ENCODE peak calls at places on chromosomes 11 and 22, in four cellular contexts. L is K562, B is HepG2, O is GM12878. A is an unnamed sample.

GRCh38 chr22:42289671-42290269 is 19.3 kb upstream of the TCF20 start:
- DNase-seq in L (no peak), B (no peak), O (no peak), A (peak; percentile 43)

GRCh38 chr22:28410050-28410816 is 269.4 kb downstream of the TTC28 start:
- DNase-seq in L (no peak), B (no peak), O (no peak), A (no peak)

GRCh38 chr11:68009391-68010000 is 631 bp upstream of the ALDH3B1 start:
- DNase-seq in L (no peak), O (no peak), B (no peak), A (no peak)

GRCh38 chr11:41895106-41895505 is 435.7 kb upstream of the LRRC4C start:
- DNase-seq in O (no peak), L (no peak), B (no peak), A (no peak)

GRCh38 chr11:66142370-66143263 is 72.5 kb downstream of the PACS1 start:
- DNase-seq in L (no peak), B (peak; percentile 79), O (no peak), A (no peak)

GRCh38 chr11:78991681-78992080 is 417.0 kb upstream of the NARS2 start:
- DNase-seq in O (no peak), L (no peak), B (no peak), A (no peak)

GRCh38 chr11:45163956-45164575 is 17.6 kb downstream of the PRDM11 start:
- DNase-seq in B (no peak), O (no peak), L (no peak), A (no peak)

GRCh38 chr11:2582958-2583604 is 116.7 kb downstream of the KCNQ1OT1 start:
- DNase-seq in B (no peak), L (no peak), O (no peak), A (no peak)

GRCh38 chr11:28619870-28620540 is 511.8 kb downstream of the METTL15 start:
- DNase-seq in O (no peak), B (no peak), L (no peak), A (no peak)

GRCh38 chr22:34236527-34236926 is 316.3 kb upstream of the LARGE1 start:
- DNase-seq in O (no peak), B (no peak), L (no peak), A (no peak)

DNA sequence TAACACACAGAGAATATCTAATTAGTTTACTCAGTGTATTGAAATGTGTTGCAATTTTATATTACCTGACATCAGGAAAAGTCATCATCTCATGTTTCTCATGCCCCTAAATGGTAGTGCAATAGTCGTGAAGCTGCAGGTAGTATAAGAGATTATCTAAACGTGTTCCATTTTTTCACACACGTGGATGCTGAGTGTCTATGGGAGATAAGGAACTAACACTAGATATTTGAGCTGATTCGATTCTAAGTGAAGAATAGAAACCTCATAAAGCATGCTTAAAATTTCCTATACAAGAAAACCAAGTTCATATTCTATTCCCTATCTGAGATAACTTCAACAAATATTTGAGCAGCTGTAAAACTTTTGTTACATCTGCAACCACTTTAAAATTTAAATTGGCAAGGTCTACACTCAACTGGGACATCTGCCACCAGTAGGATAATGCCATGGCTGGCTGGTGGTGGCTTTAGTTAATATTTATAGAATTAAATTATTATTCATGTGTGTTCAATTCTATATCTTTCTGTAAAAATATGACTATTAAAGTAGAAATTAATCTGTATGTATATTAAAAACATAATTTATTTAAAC is 388.8 kb downstream of the LUZP2 start:
- DNase-seq in O (no peak), B (no peak), L (no peak), A (no peak)
- TF ChIP-seq FOXM1 in O (no peak), B (no peak), L (no peak), A (no peak)

GRCh38 chr11:122517403-122518379 is 137.8 kb upstream of the UBASH3B start:
- DNase-seq in B (no peak), L (no peak), O (no peak), A (no peak)
- TF ChIP-seq EP300 in B (no peak), L (no peak), O (no peak), A (no peak)

GRCh38 chr22:49960159-49960966 is at the start of gene PIM3:
- DNase-seq in L (peak; percentile 89), B (peak; percentile 94), O (peak; percentile 84), A (peak; percentile 98)

GRCh38 chr22:49960967-49961600 is 512 bp downstream of the PIM3 start:
- DNase-seq in O (no peak), B (no peak), L (peak; percentile 34), A (peak; percentile 66)

GRCh38 chr22:49962751-49963646 is 2.4 kb downstream of the PIM3 start:
- DNase-seq in L (no peak), B (no peak), O (no peak), A (no peak)

GRCh38 chr22:49962012-49962750 is 1.6 kb downstream of the PIM3 start:
- DNase-seq in L (peak; percentile 67), B (peak; percentile 87), O (no peak), A (peak; percentile 89)

GRCh38 chr22:49961601-49962011 is 1.0 kb downstream of the PIM3 start:
- DNase-seq in B (no peak), O (no peak), L (no peak), A (no peak)
- TF ChIP-seq MXI1 in B (no peak), O (no peak), L (no peak), A (no peak)

GRCh38 chr11:61618991-61619390 is 38.1 kb upstream of the SYT7 start:
- DNase-seq in B (no peak), L (no peak), O (no peak), A (no peak)

GRCh38 chr11:61625525-61625924 is 44.6 kb upstream of the SYT7 start:
- DNase-seq in L (no peak), O (no peak), B (no peak), A (no peak)

GRCh38 chr11:61617515-61617914 is 36.6 kb upstream of the SYT7 start:
- DNase-seq in B (no peak), O (no peak), L (no peak), A (no peak)

GRCh38 chr11:61619827-61620226 is 39.0 kb upstream of the SYT7 start:
- DNase-seq in O (no peak), L (no peak), B (no peak), A (no peak)

DNA sequence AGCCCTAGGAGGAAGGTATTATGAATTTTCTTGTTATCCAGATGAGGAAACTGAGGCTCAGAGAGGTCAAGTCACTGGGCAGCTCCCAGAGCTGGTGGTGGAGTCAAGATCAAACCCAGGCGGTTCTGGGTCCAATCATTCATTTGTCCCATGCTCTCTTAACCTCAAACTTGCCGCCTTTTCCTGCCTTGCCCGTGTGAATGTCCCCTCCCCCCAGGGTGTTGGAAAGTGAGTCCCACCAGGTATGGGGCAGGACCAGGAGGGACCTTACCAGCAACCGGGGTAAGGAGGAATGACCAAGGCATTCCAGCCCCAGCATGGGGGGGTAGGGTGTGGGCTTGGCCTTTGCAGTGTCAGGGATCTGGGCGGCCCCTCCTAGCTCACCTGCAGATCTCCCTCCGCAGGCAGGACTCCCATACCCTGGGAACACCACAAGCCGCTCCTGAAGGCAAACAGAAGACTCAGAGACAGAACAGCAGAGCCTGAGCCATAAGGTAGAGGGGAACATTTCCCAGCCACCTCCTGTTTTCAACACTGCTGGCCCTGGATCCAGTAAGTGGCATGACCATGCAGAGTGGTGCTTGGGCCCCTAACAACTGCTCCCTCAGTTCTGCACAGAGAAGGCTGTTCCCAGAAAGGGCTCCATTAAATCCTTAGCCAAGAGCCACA is 41.2 kb upstream of the SYT7 start:
- DNase-seq in B (no peak), L (no peak), O (no peak), A (no peak)
- TF ChIP-seq FOXM1 in B (no peak), L (no peak), O (no peak), A (no peak)

GRCh38 chr11:92797874-92798273 is 171.6 kb upstream of the MTNR1B start:
- DNase-seq in B (no peak), O (no peak), L (no peak), A (no peak)
- TF ChIP-seq EP300 in B (no peak), O (no peak), L (no peak), A (no peak)

DNA sequence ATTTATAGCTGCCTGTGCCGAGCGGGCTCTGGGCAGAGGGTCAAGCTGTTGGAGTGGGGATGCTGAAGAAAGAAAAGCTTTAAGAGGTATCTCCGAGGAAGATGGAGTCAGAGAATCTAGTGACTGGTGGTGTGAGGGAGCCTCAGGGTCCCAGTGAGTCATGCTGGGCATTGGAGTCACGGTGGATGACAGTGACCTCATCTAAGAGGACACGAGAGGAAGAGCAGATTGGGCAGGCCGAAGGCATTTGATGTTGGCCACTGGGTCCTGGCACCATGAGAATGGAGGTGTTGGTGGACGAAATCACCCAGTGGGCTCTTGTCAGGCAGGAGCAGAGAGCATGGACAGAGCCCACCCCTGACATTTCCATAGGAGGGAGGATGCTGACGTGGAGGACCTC is 68.4 kb downstream of the TBC1D22A start:
- DNase-seq in O (no peak), B (no peak), L (no peak), A (no peak)
- TF ChIP-seq MXI1 in O (no peak), B (no peak), L (no peak), A (no peak)

GRCh38 chr11:64357904-64358535 is 942 bp upstream of the RPS6KA4 start:
- DNase-seq in L (peak; percentile 64), O (no peak), B (peak; percentile 20), A (peak; percentile 63)
- TF ChIP-seq FOXM1 in L (no peak), O (no peak), B (no peak), A (no peak)

DNA sequence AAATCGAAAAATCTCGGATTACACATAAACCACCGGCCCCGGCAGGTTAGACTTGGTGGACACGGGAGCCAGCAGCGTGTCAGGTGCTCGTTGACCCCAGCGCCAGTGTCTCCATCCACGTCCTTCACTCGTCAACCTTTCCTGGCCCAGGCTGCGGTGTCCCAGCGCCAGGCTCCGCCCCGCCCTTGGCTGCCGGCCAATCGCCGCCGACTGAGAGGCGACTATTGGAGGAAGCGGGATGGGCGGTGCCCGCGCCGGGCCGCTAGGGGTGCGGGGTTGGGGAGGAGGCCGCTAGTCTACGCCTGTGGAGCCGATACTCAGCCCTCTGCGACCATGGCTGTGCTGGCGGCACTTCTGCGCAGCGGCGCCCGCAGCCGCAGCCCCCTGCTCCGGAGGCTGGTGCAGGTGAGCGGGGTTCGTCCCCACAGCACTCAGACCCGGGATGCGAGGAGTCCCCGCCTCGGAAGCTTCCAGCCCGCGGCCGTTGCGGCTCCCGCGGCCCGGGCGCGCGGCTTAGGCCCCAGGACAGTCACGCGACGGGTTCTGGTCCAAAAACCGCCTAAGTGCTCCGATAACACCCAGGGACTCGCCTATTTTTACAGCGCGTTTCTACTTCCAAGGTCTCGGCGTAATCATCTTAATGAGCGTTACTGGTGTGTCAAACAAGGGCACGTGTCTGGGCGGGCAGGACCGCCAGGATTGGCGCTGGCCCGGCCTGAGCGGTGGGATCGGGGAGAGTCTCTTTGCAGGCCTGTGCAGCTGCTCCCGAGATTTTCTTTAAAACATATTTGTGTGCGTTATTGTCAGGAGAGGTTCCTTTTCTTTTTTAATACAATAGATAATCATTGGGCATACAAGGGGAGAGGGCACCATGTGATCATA is at the start of gene ACAT1:
- DNase-seq in B (peak; percentile 91), L (peak; percentile 96), O (peak; percentile 71), A (peak; percentile 96)
- TF ChIP-seq EP300 in B (no peak), L (no peak), O (no peak), A (no peak)

GRCh38 chr22:37232140-37232998 is 11.7 kb downstream of the RAC2 start:
- DNase-seq in L (no peak), O (no peak), B (no peak), A (no peak)
- TF ChIP-seq MXI1 in L (no peak), O (no peak), B (no peak), A (no peak)